ENCODE peak calls at places on chromosomes 2 and 18, in five cellular contexts. One of them, this sample, is unnamed.

GRCh38 chr2:223941579-223942277 is 3.4 kb downstream of the WDFY1 start:
- DNase-seq in NCI-H345: no peak
- DNase-seq in stimulated activated CD4-positive, alpha-beta T cell treated with anti-CD3 and anti-CD28 coated beads, Interleukin-1b, Interleukin-23, amount 100 ng/mL, for 4 hours: peak
- DNase-seq in GM12891: no peak
- DNase-seq in KG1: no peak
- DNase-seq in this sample: no peak

GRCh38 chr2:111058264-111058663 is 62.5 kb upstream of the BCL2L11 start:
- DNase-seq in KG1: no peak
- DNase-seq in NCI-H345: no peak
- DNase-seq in GM12891: no peak
- DNase-seq in stimulated activated CD4-positive, alpha-beta T cell treated with anti-CD3 and anti-CD28 coated beads, Interleukin-1b, Interleukin-23, amount 100 ng/mL, for 4 hours: no peak
- DNase-seq in this sample: no peak

GRCh38 chr18:76978616-76979015 is 154.0 kb downstream of the MBP start:
- DNase-seq in NCI-H345: no peak
- DNase-seq in stimulated activated CD4-positive, alpha-beta T cell treated with anti-CD3 and anti-CD28 coated beads, Interleukin-1b, Interleukin-23, amount 100 ng/mL, for 4 hours: no peak
- DNase-seq in GM12891: no peak
- DNase-seq in KG1: no peak
- DNase-seq in this sample: no peak

GRCh38 chr2:40240067-40240466 is 211.8 kb downstream of the SLC8A1 start:
- DNase-seq in stimulated activated CD4-positive, alpha-beta T cell treated with anti-CD3 and anti-CD28 coated beads, Interleukin-1b, Interleukin-23, amount 100 ng/mL, for 4 hours: no peak
- DNase-seq in GM12891: no peak
- DNase-seq in KG1: no peak
- DNase-seq in NCI-H345: peak
- DNase-seq in this sample: no peak

GRCh38 chr2:61117534-61117933 is 44.5 kb upstream of the C2orf74 start:
- DNase-seq in NCI-H345: no peak
- DNase-seq in GM12891: no peak
- DNase-seq in KG1: no peak
- DNase-seq in stimulated activated CD4-positive, alpha-beta T cell treated with anti-CD3 and anti-CD28 coated beads, Interleukin-1b, Interleukin-23, amount 100 ng/mL, for 4 hours: no peak
- DNase-seq in this sample: no peak

GRCh38 chr2:31401580-31401979 is 13.0 kb downstream of the XDH start:
- DNase-seq in NCI-H345: no peak
- DNase-seq in GM12891: no peak
- DNase-seq in stimulated activated CD4-positive, alpha-beta T cell treated with anti-CD3 and anti-CD28 coated beads, Interleukin-1b, Interleukin-23, amount 100 ng/mL, for 4 hours: no peak
- DNase-seq in KG1: no peak
- DNase-seq in this sample: no peak

GRCh38 chr2:70905443-70905842 is 30.3 kb upstream of the ATP6V1B1 start:
- DNase-seq in stimulated activated CD4-positive, alpha-beta T cell treated with anti-CD3 and anti-CD28 coated beads, Interleukin-1b, Interleukin-23, amount 100 ng/mL, for 4 hours: no peak
- DNase-seq in KG1: no peak
- DNase-seq in NCI-H345: no peak
- DNase-seq in GM12891: no peak
- DNase-seq in this sample: no peak

GRCh38 chr2:164595031-164595430 is 26.3 kb downstream of the GRB14 start:
- DNase-seq in GM12891: no peak
- DNase-seq in stimulated activated CD4-positive, alpha-beta T cell treated with anti-CD3 and anti-CD28 coated beads, Interleukin-1b, Interleukin-23, amount 100 ng/mL, for 4 hours: no peak
- DNase-seq in NCI-H345: no peak
- DNase-seq in KG1: no peak
- DNase-seq in this sample: no peak

GRCh38 chr2:177551989-177552413 is 159.4 kb downstream of the AGPS start:
- DNase-seq in GM12891: no peak
- DNase-seq in KG1: no peak
- DNase-seq in stimulated activated CD4-positive, alpha-beta T cell treated with anti-CD3 and anti-CD28 coated beads, Interleukin-1b, Interleukin-23, amount 100 ng/mL, for 4 hours: no peak
- DNase-seq in NCI-H345: peak
- DNase-seq in this sample: no peak

GRCh38 chr2:126408671-126409070 is 247.3 kb upstream of the GYPC start:
- DNase-seq in GM12891: no peak
- DNase-seq in NCI-H345: no peak
- DNase-seq in stimulated activated CD4-positive, alpha-beta T cell treated with anti-CD3 and anti-CD28 coated beads, Interleukin-1b, Interleukin-23, amount 100 ng/mL, for 4 hours: no peak
- DNase-seq in KG1: no peak
- DNase-seq in this sample: no peak

GRCh38 chr2:235829726-235830125 is 335.9 kb downstream of the AGAP1 start:
- DNase-seq in KG1: no peak
- DNase-seq in stimulated activated CD4-positive, alpha-beta T cell treated with anti-CD3 and anti-CD28 coated beads, Interleukin-1b, Interleukin-23, amount 100 ng/mL, for 4 hours: no peak
- DNase-seq in GM12891: no peak
- DNase-seq in NCI-H345: no peak
- DNase-seq in this sample: no peak

GRCh38 chr2:57444731-57445414 is 601.7 kb upstream of the VRK2 start:
- DNase-seq in stimulated activated CD4-positive, alpha-beta T cell treated with anti-CD3 and anti-CD28 coated beads, Interleukin-1b, Interleukin-23, amount 100 ng/mL, for 4 hours: no peak
- DNase-seq in GM12891: no peak
- DNase-seq in KG1: no peak
- DNase-seq in NCI-H345: no peak
- DNase-seq in this sample: no peak

GRCh38 chr2:208280933-208281332 is 14.9 kb downstream of the PIKFYVE start:
- DNase-seq in KG1: no peak
- DNase-seq in stimulated activated CD4-positive, alpha-beta T cell treated with anti-CD3 and anti-CD28 coated beads, Interleukin-1b, Interleukin-23, amount 100 ng/mL, for 4 hours: no peak
- DNase-seq in NCI-H345: no peak
- DNase-seq in GM12891: no peak
- DNase-seq in this sample: no peak

GRCh38 chr2:240785424-240786335 is 34.3 kb downstream of the KIF1A start:
- DNase-seq in stimulated activated CD4-positive, alpha-beta T cell treated with anti-CD3 and anti-CD28 coated beads, Interleukin-1b, Interleukin-23, amount 100 ng/mL, for 4 hours: no peak
- DNase-seq in GM12891: no peak
- DNase-seq in NCI-H345: no peak
- DNase-seq in KG1: no peak
- DNase-seq in this sample: no peak

GRCh38 chr2:205885492-205886099 is 200.4 kb downstream of the INO80D start:
- DNase-seq in stimulated activated CD4-positive, alpha-beta T cell treated with anti-CD3 and anti-CD28 coated beads, Interleukin-1b, Interleukin-23, amount 100 ng/mL, for 4 hours: peak
- DNase-seq in NCI-H345: peak
- DNase-seq in KG1: peak
- DNase-seq in GM12891: peak
- DNase-seq in this sample: peak

GRCh38 chr2:76251342-76251741 is 540.6 kb upstream of the GCFC2 start:
- DNase-seq in GM12891: no peak
- DNase-seq in NCI-H345: no peak
- DNase-seq in KG1: no peak
- DNase-seq in stimulated activated CD4-positive, alpha-beta T cell treated with anti-CD3 and anti-CD28 coated beads, Interleukin-1b, Interleukin-23, amount 100 ng/mL, for 4 hours: no peak
- DNase-seq in this sample: no peak

GRCh38 chr2:235573331-235574221 is 79.7 kb downstream of the AGAP1 start:
- DNase-seq in NCI-H345: peak
- DNase-seq in KG1: no peak
- DNase-seq in stimulated activated CD4-positive, alpha-beta T cell treated with anti-CD3 and anti-CD28 coated beads, Interleukin-1b, Interleukin-23, amount 100 ng/mL, for 4 hours: no peak
- DNase-seq in GM12891: no peak
- DNase-seq in this sample: no peak

GRCh38 chr2:64987001-64987962 is 1.9 kb upstream of the SLC1A4 start:
- DNase-seq in stimulated activated CD4-positive, alpha-beta T cell treated with anti-CD3 and anti-CD28 coated beads, Interleukin-1b, Interleukin-23, amount 100 ng/mL, for 4 hours: no peak
- DNase-seq in GM12891: no peak
- DNase-seq in NCI-H345: no peak
- DNase-seq in KG1: no peak
- DNase-seq in this sample: no peak

GRCh38 chr2:145777297-145777696 is 1257.4 kb upstream of the ZEB2 start:
- DNase-seq in NCI-H345: no peak
- DNase-seq in KG1: no peak
- DNase-seq in GM12891: no peak
- DNase-seq in stimulated activated CD4-positive, alpha-beta T cell treated with anti-CD3 and anti-CD28 coated beads, Interleukin-1b, Interleukin-23, amount 100 ng/mL, for 4 hours: no peak
- DNase-seq in this sample: no peak

GRCh38 chr18:53152478-53152877 is 812.5 kb downstream of the DCC start:
- DNase-seq in NCI-H345: no peak
- DNase-seq in stimulated activated CD4-positive, alpha-beta T cell treated with anti-CD3 and anti-CD28 coated beads, Interleukin-1b, Interleukin-23, amount 100 ng/mL, for 4 hours: no peak
- DNase-seq in GM12891: no peak
- DNase-seq in KG1: no peak
- DNase-seq in this sample: no peak

GRCh38 chr2:223779877-223780276 is 57.5 kb downstream of the AP1S3 start:
- DNase-seq in stimulated activated CD4-positive, alpha-beta T cell treated with anti-CD3 and anti-CD28 coated beads, Interleukin-1b, Interleukin-23, amount 100 ng/mL, for 4 hours: peak
- DNase-seq in GM12891: peak
- DNase-seq in KG1: no peak
- DNase-seq in NCI-H345: no peak
- DNase-seq in this sample: peak

GRCh38 chr2:186755066-186755465 is 61.2 kb downstream of the FAM171B start:
- DNase-seq in KG1: no peak
- DNase-seq in GM12891: no peak
- DNase-seq in NCI-H345: no peak
- DNase-seq in stimulated activated CD4-positive, alpha-beta T cell treated with anti-CD3 and anti-CD28 coated beads, Interleukin-1b, Interleukin-23, amount 100 ng/mL, for 4 hours: no peak
- DNase-seq in this sample: no peak

GRCh38 chr2:170711774-170712652 is 3.1 kb upstream of the SP5 start:
- DNase-seq in KG1: no peak
- DNase-seq in stimulated activated CD4-positive, alpha-beta T cell treated with anti-CD3 and anti-CD28 coated beads, Interleukin-1b, Interleukin-23, amount 100 ng/mL, for 4 hours: no peak
- DNase-seq in GM12891: no peak
- DNase-seq in NCI-H345: peak
- DNase-seq in this sample: no peak

GRCh38 chr2:163319006-163319405 is 416.8 kb downstream of the FIGN start:
- DNase-seq in NCI-H345: no peak
- DNase-seq in KG1: no peak
- DNase-seq in stimulated activated CD4-positive, alpha-beta T cell treated with anti-CD3 and anti-CD28 coated beads, Interleukin-1b, Interleukin-23, amount 100 ng/mL, for 4 hours: no peak
- DNase-seq in GM12891: no peak
- DNase-seq in this sample: no peak

GRCh38 chr2:174699993-174700766 is 64.1 kb downstream of the CHRNA1 start:
- DNase-seq in GM12891: no peak
- DNase-seq in NCI-H345: peak
- DNase-seq in KG1: no peak
- DNase-seq in stimulated activated CD4-positive, alpha-beta T cell treated with anti-CD3 and anti-CD28 coated beads, Interleukin-1b, Interleukin-23, amount 100 ng/mL, for 4 hours: peak
- DNase-seq in this sample: no peak

GRCh38 chr2:234795974-234796690 is 155.7 kb upstream of the SH3BP4 start:
- DNase-seq in stimulated activated CD4-positive, alpha-beta T cell treated with anti-CD3 and anti-CD28 coated beads, Interleukin-1b, Interleukin-23, amount 100 ng/mL, for 4 hours: no peak
- DNase-seq in KG1: no peak
- DNase-seq in NCI-H345: no peak
- DNase-seq in GM12891: no peak
- DNase-seq in this sample: no peak

GRCh38 chr2:55751966-55752365 is 58.3 kb upstream of the PNPT1 start:
- DNase-seq in KG1: no peak
- DNase-seq in NCI-H345: no peak
- DNase-seq in stimulated activated CD4-positive, alpha-beta T cell treated with anti-CD3 and anti-CD28 coated beads, Interleukin-1b, Interleukin-23, amount 100 ng/mL, for 4 hours: no peak
- DNase-seq in GM12891: no peak
- DNase-seq in this sample: no peak

GRCh38 chr18:23918395-23919032 is 96.0 kb upstream of the TTC39C start:
- DNase-seq in stimulated activated CD4-positive, alpha-beta T cell treated with anti-CD3 and anti-CD28 coated beads, Interleukin-1b, Interleukin-23, amount 100 ng/mL, for 4 hours: peak
- DNase-seq in NCI-H345: peak
- DNase-seq in GM12891: no peak
- DNase-seq in KG1: peak
- DNase-seq in this sample: peak

GRCh38 chr2:15449542-15450236 is 111.4 kb downstream of the NBAS start:
- DNase-seq in GM12891: no peak
- DNase-seq in NCI-H345: no peak
- DNase-seq in KG1: no peak
- DNase-seq in stimulated activated CD4-positive, alpha-beta T cell treated with anti-CD3 and anti-CD28 coated beads, Interleukin-1b, Interleukin-23, amount 100 ng/mL, for 4 hours: no peak
- DNase-seq in this sample: no peak

GRCh38 chr2:138059967-138060635 is 95.8 kb downstream of the HNMT start:
- DNase-seq in KG1: no peak
- DNase-seq in GM12891: no peak
- DNase-seq in NCI-H345: peak
- DNase-seq in stimulated activated CD4-positive, alpha-beta T cell treated with anti-CD3 and anti-CD28 coated beads, Interleukin-1b, Interleukin-23, amount 100 ng/mL, for 4 hours: no peak
- DNase-seq in this sample: no peak

GRCh38 chr2:235468978-235469694 is 24.7 kb upstream of the AGAP1 start:
- DNase-seq in KG1: no peak
- DNase-seq in NCI-H345: peak
- DNase-seq in GM12891: no peak
- DNase-seq in stimulated activated CD4-positive, alpha-beta T cell treated with anti-CD3 and anti-CD28 coated beads, Interleukin-1b, Interleukin-23, amount 100 ng/mL, for 4 hours: no peak
- DNase-seq in this sample: no peak

GRCh38 chr2:128368437-128369125 is 49.9 kb upstream of the HS6ST1 start:
- DNase-seq in GM12891: no peak
- DNase-seq in stimulated activated CD4-positive, alpha-beta T cell treated with anti-CD3 and anti-CD28 coated beads, Interleukin-1b, Interleukin-23, amount 100 ng/mL, for 4 hours: no peak
- DNase-seq in NCI-H345: peak
- DNase-seq in KG1: no peak
- DNase-seq in this sample: no peak

GRCh38 chr2:134792147-134792546 is 46.3 kb upstream of the ACMSD start:
- DNase-seq in KG1: no peak
- DNase-seq in GM12891: no peak
- DNase-seq in stimulated activated CD4-positive, alpha-beta T cell treated with anti-CD3 and anti-CD28 coated beads, Interleukin-1b, Interleukin-23, amount 100 ng/mL, for 4 hours: no peak
- DNase-seq in NCI-H345: no peak
- DNase-seq in this sample: no peak

GRCh38 chr2:47697000-47697601 is 85.8 kb upstream of the MSH6 start:
- DNase-seq in GM12891: no peak
- DNase-seq in stimulated activated CD4-positive, alpha-beta T cell treated with anti-CD3 and anti-CD28 coated beads, Interleukin-1b, Interleukin-23, amount 100 ng/mL, for 4 hours: no peak
- DNase-seq in KG1: no peak
- DNase-seq in NCI-H345: no peak
- DNase-seq in this sample: no peak

GRCh38 chr2:70190086-70190412 is 770 bp downstream of the C2orf42 start:
- DNase-seq in stimulated activated CD4-positive, alpha-beta T cell treated with anti-CD3 and anti-CD28 coated beads, Interleukin-1b, Interleukin-23, amount 100 ng/mL, for 4 hours: no peak
- DNase-seq in KG1: peak
- DNase-seq in GM12891: peak
- DNase-seq in NCI-H345: peak
- DNase-seq in this sample: no peak

GRCh38 chr2:204538179-204539009 is 6.9 kb upstream of the PARD3B start:
- DNase-seq in stimulated activated CD4-positive, alpha-beta T cell treated with anti-CD3 and anti-CD28 coated beads, Interleukin-1b, Interleukin-23, amount 100 ng/mL, for 4 hours: no peak
- DNase-seq in NCI-H345: no peak
- DNase-seq in KG1: no peak
- DNase-seq in GM12891: no peak
- DNase-seq in this sample: no peak

GRCh38 chr2:182664212-182664611 is 51.8 kb upstream of the DNAJC10 start:
- DNase-seq in KG1: no peak
- DNase-seq in NCI-H345: no peak
- DNase-seq in GM12891: no peak
- DNase-seq in stimulated activated CD4-positive, alpha-beta T cell treated with anti-CD3 and anti-CD28 coated beads, Interleukin-1b, Interleukin-23, amount 100 ng/mL, for 4 hours: no peak
- DNase-seq in this sample: no peak

GRCh38 chr2:212032032-212032431 is 506.6 kb downstream of the ERBB4 start:
- DNase-seq in NCI-H345: no peak
- DNase-seq in KG1: no peak
- DNase-seq in stimulated activated CD4-positive, alpha-beta T cell treated with anti-CD3 and anti-CD28 coated beads, Interleukin-1b, Interleukin-23, amount 100 ng/mL, for 4 hours: no peak
- DNase-seq in GM12891: no peak
- DNase-seq in this sample: no peak

GRCh38 chr2:184783576-184783975 is 185.2 kb downstream of the ZNF804A start:
- DNase-seq in GM12891: no peak
- DNase-seq in stimulated activated CD4-positive, alpha-beta T cell treated with anti-CD3 and anti-CD28 coated beads, Interleukin-1b, Interleukin-23, amount 100 ng/mL, for 4 hours: no peak
- DNase-seq in KG1: no peak
- DNase-seq in NCI-H345: no peak
- DNase-seq in this sample: no peak

This sample was measured in activated T-helper 1 cell treated with anti-CD3 and anti-CD28 coated beads, Interleukin-2, amount 50 U/mL, for 16 hours.